ENCODE peak calls at places on chromosomes 16 and 17, in five cellular contexts. R is nephron progenitor cell, L is WERI-Rb-1, O is WTC11, H is lower lobe of right lung. G is an unnamed sample.

GRCh38 chr16:79003026-79003617 is 597.4 kb downstream of the MAF start:
- DNase-seq in L (no peak), H (no peak), O (no peak), R (no peak), G (no peak)

GRCh38 chr17:27535975-27536374 is 79.7 kb downstream of the KSR1 start:
- DNase-seq in R (no peak), O (no peak), H (no peak), L (no peak), G (no peak)

GRCh38 chr17:50272711-50273653 is 1.3 kb upstream of the TMEM92 start:
- DNase-seq in O (peak; percentile 84), L (peak; percentile 70), H (peak; percentile 73), R (peak; percentile 93), G (peak; percentile 25)

GRCh38 chr17:9598661-9599060 is 22.2 kb downstream of the CFAP52 start:
- DNase-seq in O (no peak), L (no peak), H (no peak), R (no peak), G (no peak)

GRCh38 chr17:40617678-40618240 is 29.9 kb downstream of the SMARCE1 start:
- DNase-seq in H (no peak), R (no peak), O (peak; percentile 44), L (peak; percentile 41), G (no peak)

GRCh38 chr16:66905633-66906539 is 12.8 kb downstream of the CDH16 start:
- DNase-seq in H (no peak), R (no peak), L (peak; percentile 96), O (peak; percentile 55), G (no peak)

GRCh38 chr17:67258836-67259468 is 14.0 kb upstream of the HELZ start:
- DNase-seq in R (no peak), O (no peak), L (no peak), H (no peak), G (no peak)

GRCh38 chr17:19769946-19770652 is 22.0 kb upstream of the ALDH3A1 start:
- DNase-seq in O (no peak), L (no peak), R (no peak), H (no peak), G (peak; percentile 84)

GRCh38 chr16:67847064-67847861 is at the start of gene CENPT:
- DNase-seq in H (peak; percentile 84), L (no peak), O (no peak), R (no peak), G (peak; percentile 73)

GRCh38 chr16:49405123-49405522 is 31.5 kb downstream of the C16orf78 start:
- DNase-seq in R (no peak), O (no peak), H (no peak), L (no peak), G (no peak)

GRCh38 chr16:19846421-19846820 is 38.2 kb downstream of the GPRC5B start:
- DNase-seq in R (no peak), H (no peak), O (no peak), L (no peak), G (no peak)

GRCh38 chr17:45009676-45010467 is 41.6 kb downstream of the DCAKD start:
- DNase-seq in L (no peak), R (no peak), O (no peak), H (no peak), G (no peak)

GRCh38 chr16:11136600-11136999 is 119.4 kb downstream of the SOCS1 start:
- DNase-seq in O (no peak), R (no peak), L (no peak), H (no peak), G (peak; percentile 19)

GRCh38 chr16:2329532-2329931 is 11.0 kb downstream of the ABCA3 start:
- DNase-seq in R (no peak), H (peak; percentile 89), L (no peak), O (peak; percentile 32), G (no peak)

DNA sequence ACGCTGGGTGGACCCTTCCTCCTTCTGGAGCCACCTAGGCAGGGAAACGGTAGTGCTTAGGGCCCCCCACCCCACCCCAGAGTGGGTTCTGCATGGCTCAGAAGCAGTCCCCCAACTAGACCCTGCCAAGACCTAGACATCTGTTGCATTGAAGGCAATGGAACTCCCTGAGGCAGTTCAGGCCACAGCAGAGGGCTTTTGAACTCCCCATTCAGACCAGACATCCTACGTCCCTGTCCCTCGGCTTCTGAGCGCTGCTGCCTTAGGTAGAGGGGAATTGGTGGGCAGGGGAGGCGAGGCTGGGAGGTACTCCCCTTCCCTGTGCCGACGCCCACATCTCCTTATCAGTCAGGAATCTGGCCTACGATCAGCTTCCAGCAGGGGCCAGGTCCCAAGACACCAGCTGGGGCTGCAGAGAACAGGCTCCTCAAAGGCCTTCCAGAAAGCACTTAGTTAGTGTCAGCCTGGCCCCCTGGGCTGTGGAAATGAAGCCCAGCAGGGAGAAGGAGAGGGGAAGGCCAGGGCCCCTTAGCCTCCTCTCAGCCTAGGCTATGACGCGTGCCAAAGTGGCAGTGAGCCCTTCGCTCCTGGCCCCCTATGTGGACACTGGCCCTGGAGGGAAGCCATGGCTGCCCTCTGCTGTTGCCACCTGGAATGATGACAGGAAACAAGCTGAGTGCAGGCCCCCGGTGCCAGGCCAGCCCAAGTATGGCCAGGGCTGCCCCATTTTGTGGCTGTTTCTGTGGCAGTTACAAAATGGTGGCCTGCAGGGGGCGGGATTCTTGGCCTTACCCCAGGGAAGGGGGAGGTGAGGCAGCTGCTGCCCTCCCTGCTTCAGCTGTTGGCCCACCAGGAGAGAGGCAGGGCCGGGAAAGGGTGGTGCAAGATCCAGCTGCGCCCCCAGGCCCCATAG is 11.1 kb downstream of the TBX4 start:
- DNase-seq in R (no peak), H (no peak), O (peak; percentile 48), L (no peak), G (no peak)
- TF ChIP-seq CTCF in R (no peak), H (no peak), O (no peak), L (no peak), G (peak; percentile 75)

GRCh38 chr16:80500116-80500859 is 40.5 kb upstream of the DYNLRB2 start:
- DNase-seq in H (no peak), L (no peak), R (no peak), O (no peak), G (no peak)
- TF ChIP-seq CTCF in H (no peak), L (no peak), R (no peak), O (no peak), G (no peak)

DNA sequence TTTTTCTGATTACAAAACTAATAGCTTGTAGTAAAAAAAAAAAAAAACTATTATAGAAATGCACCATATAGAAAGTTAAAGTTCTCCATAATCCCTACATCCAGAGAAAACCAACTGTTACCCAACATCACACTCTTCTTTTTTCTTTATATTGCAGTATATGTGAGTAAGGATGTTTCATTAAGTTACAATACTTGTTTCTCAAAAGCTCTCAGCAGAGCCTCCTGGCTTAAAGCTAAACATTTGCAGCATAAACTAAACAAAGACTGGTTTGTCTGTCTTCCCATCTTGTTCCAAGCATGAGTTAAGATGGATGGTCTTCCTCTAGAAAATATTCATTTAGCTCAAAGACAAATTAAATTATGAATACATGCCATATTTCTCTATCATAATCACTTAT is 25.2 kb downstream of the GRB2 start:
- DNase-seq in L (no peak), R (no peak), H (no peak), O (no peak), G (no peak)
- TF ChIP-seq CTCF in L (no peak), R (no peak), H (no peak), O (no peak), G (no peak)

GRCh38 chr17:59004338-59005111 is 102.2 kb downstream of the TRIM37 start:
- DNase-seq in L (peak; percentile 68), O (peak; percentile 78), H (no peak), R (peak; percentile 76), G (peak; percentile 21)
- TF ChIP-seq CTCF in L (peak; percentile 90), O (peak; percentile 83), H (peak; percentile 97), R (peak; percentile 99), G (peak; percentile 98)

DNA sequence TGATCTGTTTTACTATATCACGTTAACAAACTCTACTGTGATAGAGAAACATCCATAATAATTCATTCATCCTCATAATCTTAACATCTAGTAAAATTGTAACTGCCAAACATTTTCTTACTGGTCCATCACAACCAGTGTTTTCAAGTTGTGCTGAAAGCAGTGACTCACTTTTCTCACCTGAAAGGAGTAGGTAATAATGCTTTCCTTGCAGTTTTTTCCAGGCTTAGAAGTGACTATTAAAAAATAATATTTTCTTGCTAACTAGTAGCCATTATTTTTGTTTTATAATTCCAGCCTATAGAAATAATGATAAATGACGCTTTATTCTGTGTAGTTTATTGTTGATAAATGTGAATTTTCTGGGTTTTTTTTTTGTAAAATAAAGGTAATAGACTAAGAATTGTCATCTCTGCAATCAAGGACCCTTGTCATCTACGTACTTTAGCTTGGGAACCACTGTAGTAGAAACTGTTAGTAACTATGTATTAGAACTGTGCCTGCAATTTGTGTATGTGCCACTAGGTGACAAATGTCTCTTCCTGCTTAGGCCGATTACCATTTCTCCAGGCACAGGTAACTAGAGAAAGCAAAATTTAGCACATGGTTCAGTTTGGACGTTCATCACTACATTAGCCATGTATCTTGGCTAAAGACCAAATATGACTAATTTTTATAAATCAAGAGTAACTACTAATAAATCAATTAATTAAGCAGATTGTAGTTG is 409.4 kb upstream of the ERCC4 start:
- DNase-seq in O (no peak), L (no peak), R (no peak), H (no peak), G (no peak)
- TF ChIP-seq CTCF in O (peak; percentile 39), L (no peak), R (peak; percentile 42), H (no peak), G (peak; percentile 52)

GRCh38 chr17:5472511-5472910 is 3.7 kb upstream of the DHX33 start:
- DNase-seq in L (no peak), O (no peak), H (no peak), R (no peak), G (no peak)
- TF ChIP-seq CTCF in L (no peak), O (no peak), H (no peak), R (no peak), G (no peak)

DNA sequence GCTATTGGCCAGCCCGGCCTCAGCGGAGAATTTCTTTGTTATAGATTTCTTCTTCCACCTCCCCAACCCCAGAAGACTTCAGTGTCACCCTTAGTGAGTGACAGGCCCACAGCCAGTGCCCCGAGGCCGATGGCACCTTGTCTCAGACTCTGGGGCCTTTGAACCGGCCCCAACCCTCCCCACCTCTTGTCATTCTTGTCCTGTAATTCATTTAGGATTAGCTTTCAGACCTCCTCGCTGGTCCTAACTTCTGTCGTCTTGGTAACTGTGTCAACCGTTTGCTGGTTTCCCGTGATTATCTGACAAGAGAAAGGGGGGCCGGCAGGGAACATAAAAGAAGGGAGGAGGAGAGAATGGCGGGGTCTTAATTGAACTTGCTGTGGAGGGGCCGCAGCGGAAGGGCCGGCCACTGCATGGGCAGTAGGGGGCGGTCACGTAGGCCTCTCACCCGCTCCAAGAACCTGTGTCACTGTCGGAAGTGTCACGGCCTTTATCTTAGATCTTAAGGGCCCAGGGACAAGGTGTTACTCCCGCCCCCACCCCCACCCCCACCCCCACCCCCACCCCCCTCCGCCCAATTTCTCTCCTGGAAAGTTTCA is 46.5 kb upstream of the GSE1 start:
- DNase-seq in L (peak; percentile 47), H (no peak), R (peak; percentile 61), O (no peak), G (no peak)
- TF ChIP-seq CTCF in L (peak; percentile 46), H (no peak), R (peak; percentile 15), O (no peak), G (no peak)

DNA sequence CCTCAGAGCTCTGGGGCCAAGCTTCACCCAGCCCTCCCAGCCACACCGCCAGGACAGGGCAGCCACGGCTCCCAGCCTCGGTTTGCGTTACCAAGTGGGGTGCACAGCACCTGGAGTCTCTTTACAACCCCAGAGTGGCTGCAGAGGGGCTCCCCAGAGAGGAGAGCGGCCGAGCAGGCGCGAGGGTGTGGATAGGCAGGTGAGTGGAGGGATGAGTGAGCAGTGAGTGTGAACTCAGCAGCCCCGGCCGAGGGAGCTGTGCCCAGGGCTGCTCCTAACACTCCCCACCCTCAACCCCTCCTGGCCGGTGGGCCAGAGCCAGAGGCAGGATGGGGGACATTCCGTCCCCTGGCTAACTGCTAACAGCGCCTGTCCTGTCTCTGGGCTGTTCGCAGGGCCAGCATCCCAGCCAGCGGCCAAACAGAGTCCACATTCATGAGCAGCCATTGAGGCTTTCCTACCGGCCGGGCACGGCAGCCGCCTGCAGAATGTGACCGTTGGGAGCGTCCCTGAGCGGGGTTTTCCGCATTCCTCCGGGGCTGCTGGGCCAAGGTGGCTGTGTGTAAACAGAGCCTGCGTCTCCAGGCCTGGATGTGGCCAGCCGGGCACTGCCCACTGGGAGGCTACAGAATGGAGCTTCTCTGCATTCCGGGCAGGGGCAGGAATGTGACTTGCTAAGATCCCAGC is 5.3 kb downstream of the ZNF469 start:
- DNase-seq in H (peak; percentile 89), R (no peak), L (no peak), O (no peak), G (no peak)
- TF ChIP-seq CTCF in H (no peak), R (no peak), L (no peak), O (no peak), G (no peak)

G was measured in HFFc6.